ENCODE peak calls at places on chromosomes 3 and 15, in nine cellular contexts. One of them, this sample, is unnamed.

GRCh38 chr3:119630562-119631329 is 29.6 kb downstream of the POPDC2 start:
- DNase-seq in NCI-H82: no peak
- DNase-seq in activated CD4-positive, alpha-beta memory T cell treated with anti-CD3 and anti-CD28 coated beads for 36 hours: no peak
- DNase-seq in stimulated activated CD4-positive, alpha-beta T cell treated with anti-CD3 and anti-CD28 coated beads, Interleukin-15, amount 100 ng/mL, for 1 hour: no peak
- DNase-seq in transverse colon: no peak
- DNase-seq in NCI-H1092 treated with DMSO at 0.1 percent for 48 hours: no peak
- DNase-seq in H9: no peak
- DNase-seq in testis: no peak
- DNase-seq in activated T-cell treated with anti-CD3 and anti-CD28 coated beads, Interleukin-2, amount 50 U/mL, for 48 hours: no peak
- DNase-seq in this sample: no peak

GRCh38 chr3:151283907-151284461 is 5.6 kb upstream of the P2RY14 start:
- DNase-seq in NCI-H82: no peak
- DNase-seq in activated CD4-positive, alpha-beta memory T cell treated with anti-CD3 and anti-CD28 coated beads for 36 hours: peak
- DNase-seq in stimulated activated CD4-positive, alpha-beta T cell treated with anti-CD3 and anti-CD28 coated beads, Interleukin-15, amount 100 ng/mL, for 1 hour: no peak
- DNase-seq in transverse colon: no peak
- DNase-seq in NCI-H1092 treated with DMSO at 0.1 percent for 48 hours: no peak
- DNase-seq in H9: no peak
- DNase-seq in testis: peak
- DNase-seq in activated T-cell treated with anti-CD3 and anti-CD28 coated beads, Interleukin-2, amount 50 U/mL, for 48 hours: peak
- DNase-seq in this sample: no peak

GRCh38 chr3:148379763-148380162 is 317.9 kb upstream of the AGTR1 start:
- DNase-seq in NCI-H82: peak
- DNase-seq in activated CD4-positive, alpha-beta memory T cell treated with anti-CD3 and anti-CD28 coated beads for 36 hours: no peak
- DNase-seq in stimulated activated CD4-positive, alpha-beta T cell treated with anti-CD3 and anti-CD28 coated beads, Interleukin-15, amount 100 ng/mL, for 1 hour: no peak
- DNase-seq in transverse colon: no peak
- DNase-seq in NCI-H1092 treated with DMSO at 0.1 percent for 48 hours: peak
- DNase-seq in H9: no peak
- DNase-seq in testis: no peak
- DNase-seq in activated T-cell treated with anti-CD3 and anti-CD28 coated beads, Interleukin-2, amount 50 U/mL, for 48 hours: no peak
- DNase-seq in this sample: no peak

GRCh38 chr3:106765342-106765741 is 611.9 kb upstream of the CCDC54 start:
- DNase-seq in NCI-H82: no peak
- DNase-seq in activated CD4-positive, alpha-beta memory T cell treated with anti-CD3 and anti-CD28 coated beads for 36 hours: no peak
- DNase-seq in stimulated activated CD4-positive, alpha-beta T cell treated with anti-CD3 and anti-CD28 coated beads, Interleukin-15, amount 100 ng/mL, for 1 hour: no peak
- DNase-seq in transverse colon: no peak
- DNase-seq in NCI-H1092 treated with DMSO at 0.1 percent for 48 hours: no peak
- DNase-seq in H9: no peak
- DNase-seq in testis: no peak
- DNase-seq in activated T-cell treated with anti-CD3 and anti-CD28 coated beads, Interleukin-2, amount 50 U/mL, for 48 hours: no peak
- DNase-seq in this sample: no peak

GRCh38 chr3:108391917-108392585 is 95.7 kb downstream of the HHLA2 start:
- DNase-seq in NCI-H82: no peak
- DNase-seq in activated CD4-positive, alpha-beta memory T cell treated with anti-CD3 and anti-CD28 coated beads for 36 hours: no peak
- DNase-seq in stimulated activated CD4-positive, alpha-beta T cell treated with anti-CD3 and anti-CD28 coated beads, Interleukin-15, amount 100 ng/mL, for 1 hour: no peak
- DNase-seq in transverse colon: no peak
- DNase-seq in NCI-H1092 treated with DMSO at 0.1 percent for 48 hours: peak
- DNase-seq in H9: no peak
- DNase-seq in testis: no peak
- DNase-seq in activated T-cell treated with anti-CD3 and anti-CD28 coated beads, Interleukin-2, amount 50 U/mL, for 48 hours: no peak
- DNase-seq in this sample: no peak

GRCh38 chr3:4522962-4523361 is 29.8 kb downstream of the ITPR1 start:
- DNase-seq in NCI-H82: no peak
- DNase-seq in activated CD4-positive, alpha-beta memory T cell treated with anti-CD3 and anti-CD28 coated beads for 36 hours: no peak
- DNase-seq in stimulated activated CD4-positive, alpha-beta T cell treated with anti-CD3 and anti-CD28 coated beads, Interleukin-15, amount 100 ng/mL, for 1 hour: no peak
- DNase-seq in transverse colon: no peak
- DNase-seq in NCI-H1092 treated with DMSO at 0.1 percent for 48 hours: no peak
- DNase-seq in H9: no peak
- DNase-seq in testis: no peak
- DNase-seq in activated T-cell treated with anti-CD3 and anti-CD28 coated beads, Interleukin-2, amount 50 U/mL, for 48 hours: no peak
- DNase-seq in this sample: no peak

GRCh38 chr3:31041161-31041978 is 146.9 kb upstream of the GADL1 start:
- DNase-seq in NCI-H82: no peak
- DNase-seq in activated CD4-positive, alpha-beta memory T cell treated with anti-CD3 and anti-CD28 coated beads for 36 hours: no peak
- DNase-seq in stimulated activated CD4-positive, alpha-beta T cell treated with anti-CD3 and anti-CD28 coated beads, Interleukin-15, amount 100 ng/mL, for 1 hour: no peak
- DNase-seq in transverse colon: no peak
- DNase-seq in NCI-H1092 treated with DMSO at 0.1 percent for 48 hours: no peak
- DNase-seq in H9: peak
- DNase-seq in testis: no peak
- DNase-seq in activated T-cell treated with anti-CD3 and anti-CD28 coated beads, Interleukin-2, amount 50 U/mL, for 48 hours: no peak
- DNase-seq in this sample: no peak

GRCh38 chr15:43187544-43188155 is 2.4 kb downstream of the CCNDBP1 start:
- DNase-seq in NCI-H82: peak
- DNase-seq in activated CD4-positive, alpha-beta memory T cell treated with anti-CD3 and anti-CD28 coated beads for 36 hours: no peak
- DNase-seq in stimulated activated CD4-positive, alpha-beta T cell treated with anti-CD3 and anti-CD28 coated beads, Interleukin-15, amount 100 ng/mL, for 1 hour: no peak
- DNase-seq in transverse colon: no peak
- DNase-seq in NCI-H1092 treated with DMSO at 0.1 percent for 48 hours: peak
- DNase-seq in H9: no peak
- DNase-seq in testis: no peak
- DNase-seq in activated T-cell treated with anti-CD3 and anti-CD28 coated beads, Interleukin-2, amount 50 U/mL, for 48 hours: no peak
- DNase-seq in this sample: peak

GRCh38 chr3:140463401-140463800 is 214.5 kb upstream of the TRIM42 start:
- DNase-seq in NCI-H82: no peak
- DNase-seq in activated CD4-positive, alpha-beta memory T cell treated with anti-CD3 and anti-CD28 coated beads for 36 hours: no peak
- DNase-seq in stimulated activated CD4-positive, alpha-beta T cell treated with anti-CD3 and anti-CD28 coated beads, Interleukin-15, amount 100 ng/mL, for 1 hour: no peak
- DNase-seq in transverse colon: no peak
- DNase-seq in NCI-H1092 treated with DMSO at 0.1 percent for 48 hours: no peak
- DNase-seq in H9: no peak
- DNase-seq in testis: no peak
- DNase-seq in activated T-cell treated with anti-CD3 and anti-CD28 coated beads, Interleukin-2, amount 50 U/mL, for 48 hours: no peak
- DNase-seq in this sample: no peak

GRCh38 chr3:195259146-195259563 is 11.8 kb downstream of the XXYLT1 start:
- DNase-seq in NCI-H82: peak
- DNase-seq in activated CD4-positive, alpha-beta memory T cell treated with anti-CD3 and anti-CD28 coated beads for 36 hours: no peak
- DNase-seq in stimulated activated CD4-positive, alpha-beta T cell treated with anti-CD3 and anti-CD28 coated beads, Interleukin-15, amount 100 ng/mL, for 1 hour: no peak
- DNase-seq in transverse colon: no peak
- DNase-seq in NCI-H1092 treated with DMSO at 0.1 percent for 48 hours: no peak
- DNase-seq in H9: no peak
- DNase-seq in testis: no peak
- DNase-seq in activated T-cell treated with anti-CD3 and anti-CD28 coated beads, Interleukin-2, amount 50 U/mL, for 48 hours: no peak
- DNase-seq in this sample: peak

GRCh38 chr15:76150508-76150907 is 90.7 kb downstream of the TMEM266 start:
- DNase-seq in NCI-H82: no peak
- DNase-seq in activated CD4-positive, alpha-beta memory T cell treated with anti-CD3 and anti-CD28 coated beads for 36 hours: no peak
- DNase-seq in stimulated activated CD4-positive, alpha-beta T cell treated with anti-CD3 and anti-CD28 coated beads, Interleukin-15, amount 100 ng/mL, for 1 hour: no peak
- DNase-seq in transverse colon: peak
- DNase-seq in NCI-H1092 treated with DMSO at 0.1 percent for 48 hours: no peak
- DNase-seq in H9: no peak
- DNase-seq in testis: no peak
- DNase-seq in activated T-cell treated with anti-CD3 and anti-CD28 coated beads, Interleukin-2, amount 50 U/mL, for 48 hours: no peak
- DNase-seq in this sample: peak

GRCh38 chr15:85500729-85501128 is 120.3 kb downstream of the AKAP13 start:
- DNase-seq in NCI-H82: peak
- DNase-seq in activated CD4-positive, alpha-beta memory T cell treated with anti-CD3 and anti-CD28 coated beads for 36 hours: no peak
- DNase-seq in stimulated activated CD4-positive, alpha-beta T cell treated with anti-CD3 and anti-CD28 coated beads, Interleukin-15, amount 100 ng/mL, for 1 hour: no peak
- DNase-seq in transverse colon: no peak
- DNase-seq in NCI-H1092 treated with DMSO at 0.1 percent for 48 hours: no peak
- DNase-seq in H9: no peak
- DNase-seq in testis: no peak
- DNase-seq in activated T-cell treated with anti-CD3 and anti-CD28 coated beads, Interleukin-2, amount 50 U/mL, for 48 hours: no peak
- DNase-seq in this sample: no peak

GRCh38 chr15:85624241-85624855 is 170.4 kb downstream of the KLHL25 start:
- DNase-seq in NCI-H82: no peak
- DNase-seq in activated CD4-positive, alpha-beta memory T cell treated with anti-CD3 and anti-CD28 coated beads for 36 hours: no peak
- DNase-seq in stimulated activated CD4-positive, alpha-beta T cell treated with anti-CD3 and anti-CD28 coated beads, Interleukin-15, amount 100 ng/mL, for 1 hour: no peak
- DNase-seq in transverse colon: no peak
- DNase-seq in NCI-H1092 treated with DMSO at 0.1 percent for 48 hours: no peak
- DNase-seq in H9: no peak
- DNase-seq in testis: peak
- DNase-seq in activated T-cell treated with anti-CD3 and anti-CD28 coated beads, Interleukin-2, amount 50 U/mL, for 48 hours: no peak
- DNase-seq in this sample: peak

GRCh38 chr3:176521531-176522175 is 675.6 kb downstream of the TBL1XR1 start:
- DNase-seq in NCI-H82: no peak
- DNase-seq in activated CD4-positive, alpha-beta memory T cell treated with anti-CD3 and anti-CD28 coated beads for 36 hours: no peak
- DNase-seq in stimulated activated CD4-positive, alpha-beta T cell treated with anti-CD3 and anti-CD28 coated beads, Interleukin-15, amount 100 ng/mL, for 1 hour: no peak
- DNase-seq in transverse colon: no peak
- DNase-seq in NCI-H1092 treated with DMSO at 0.1 percent for 48 hours: no peak
- DNase-seq in H9: no peak
- DNase-seq in testis: no peak
- DNase-seq in activated T-cell treated with anti-CD3 and anti-CD28 coated beads, Interleukin-2, amount 50 U/mL, for 48 hours: no peak
- DNase-seq in this sample: no peak

GRCh38 chr15:82168757-82169156 is 93.8 kb downstream of the EFL1 start:
- DNase-seq in NCI-H82: no peak
- DNase-seq in activated CD4-positive, alpha-beta memory T cell treated with anti-CD3 and anti-CD28 coated beads for 36 hours: no peak
- DNase-seq in stimulated activated CD4-positive, alpha-beta T cell treated with anti-CD3 and anti-CD28 coated beads, Interleukin-15, amount 100 ng/mL, for 1 hour: no peak
- DNase-seq in transverse colon: no peak
- DNase-seq in NCI-H1092 treated with DMSO at 0.1 percent for 48 hours: no peak
- DNase-seq in H9: no peak
- DNase-seq in testis: no peak
- DNase-seq in activated T-cell treated with anti-CD3 and anti-CD28 coated beads, Interleukin-2, amount 50 U/mL, for 48 hours: no peak
- DNase-seq in this sample: no peak

GRCh38 chr15:63448261-63448660 is 56.1 kb upstream of the USP3 start:
- DNase-seq in NCI-H82: no peak
- DNase-seq in activated CD4-positive, alpha-beta memory T cell treated with anti-CD3 and anti-CD28 coated beads for 36 hours: no peak
- DNase-seq in stimulated activated CD4-positive, alpha-beta T cell treated with anti-CD3 and anti-CD28 coated beads, Interleukin-15, amount 100 ng/mL, for 1 hour: no peak
- DNase-seq in transverse colon: no peak
- DNase-seq in NCI-H1092 treated with DMSO at 0.1 percent for 48 hours: no peak
- DNase-seq in H9: no peak
- DNase-seq in testis: no peak
- DNase-seq in activated T-cell treated with anti-CD3 and anti-CD28 coated beads, Interleukin-2, amount 50 U/mL, for 48 hours: no peak
- DNase-seq in this sample: peak